ENCODE peak calls at places on chromosomes 12 and 14, in four cellular contexts. G is OCI-LY7, Y is upper lobe of right lung, Z is A549. M is an unnamed sample.

GRCh38 chr12:121301876-121302275 is 5.4 kb upstream of the CAMKK2 start:
- DNase-seq in G (no peak), Y (no peak), Z (no peak), M (no peak)

GRCh38 chr12:9509464-9510166 is 98.1 kb downstream of the KLRB1 start:
- DNase-seq in Y (no peak), Z (no peak), G (peak), M (peak)

GRCh38 chr12:113476093-113476986 is 4.7 kb upstream of the LHX5 start:
- DNase-seq in G (no peak), Z (no peak), Y (no peak), M (no peak)

GRCh38 chr12:9109737-9110491 is 5.8 kb downstream of the A2M start:
- DNase-seq in Z (no peak), Y (no peak), G (no peak), M (no peak)

GRCh38 chr12:48794870-48795269 is 6.0 kb upstream of the ADCY6 start:
- DNase-seq in G (no peak), Y (no peak), Z (no peak), M (no peak)

GRCh38 chr12:108173160-108173559 is 44.1 kb downstream of the WSCD2 start:
- DNase-seq in Z (no peak), Y (no peak), G (no peak), M (no peak)

GRCh38 chr12:124484526-124484953 is 82.9 kb downstream of the NCOR2 start:
- DNase-seq in Y (no peak), Z (no peak), G (peak), M (no peak)

GRCh38 chr12:118958520-118958919 is 22.8 kb upstream of the SRRM4 start:
- DNase-seq in Y (no peak), G (no peak), Z (no peak), M (no peak)

GRCh38 chr12:41368006-41368405 is 179.9 kb downstream of the PDZRN4 start:
- DNase-seq in Y (no peak), Z (peak), G (peak), M (no peak)

GRCh38 chr14:75088566-75089373 is 19.3 kb downstream of the ZC2HC1C start:
- DNase-seq in Z (peak), G (peak), Y (no peak), M (peak)

GRCh38 chr12:21413369-21414277 is 23.8 kb upstream of the PYROXD1 start:
- DNase-seq in G (no peak), Y (no peak), Z (peak), M (no peak)

GRCh38 chr14:103230021-103230420 is 104.0 kb upstream of the EIF5 start:
- DNase-seq in Z (no peak), G (no peak), Y (peak), M (no peak)

GRCh38 chr14:104390941-104391901 is 188.3 kb upstream of the C14orf180 start:
- DNase-seq in Y (peak), G (no peak), Z (no peak), M (no peak)

GRCh38 chr12:89227774-89228173 is 124.5 kb downstream of the DUSP6 start:
- DNase-seq in Y (no peak), G (no peak), Z (no peak), M (no peak)

GRCh38 chr14:56487090-56487667 is 92.4 kb upstream of the TMEM260 start:
- DNase-seq in Z (peak), G (no peak), Y (no peak), M (no peak)
- TF ChIP-seq CTCF in Z (peak), G (peak), Y (peak), M (peak)

DNA sequence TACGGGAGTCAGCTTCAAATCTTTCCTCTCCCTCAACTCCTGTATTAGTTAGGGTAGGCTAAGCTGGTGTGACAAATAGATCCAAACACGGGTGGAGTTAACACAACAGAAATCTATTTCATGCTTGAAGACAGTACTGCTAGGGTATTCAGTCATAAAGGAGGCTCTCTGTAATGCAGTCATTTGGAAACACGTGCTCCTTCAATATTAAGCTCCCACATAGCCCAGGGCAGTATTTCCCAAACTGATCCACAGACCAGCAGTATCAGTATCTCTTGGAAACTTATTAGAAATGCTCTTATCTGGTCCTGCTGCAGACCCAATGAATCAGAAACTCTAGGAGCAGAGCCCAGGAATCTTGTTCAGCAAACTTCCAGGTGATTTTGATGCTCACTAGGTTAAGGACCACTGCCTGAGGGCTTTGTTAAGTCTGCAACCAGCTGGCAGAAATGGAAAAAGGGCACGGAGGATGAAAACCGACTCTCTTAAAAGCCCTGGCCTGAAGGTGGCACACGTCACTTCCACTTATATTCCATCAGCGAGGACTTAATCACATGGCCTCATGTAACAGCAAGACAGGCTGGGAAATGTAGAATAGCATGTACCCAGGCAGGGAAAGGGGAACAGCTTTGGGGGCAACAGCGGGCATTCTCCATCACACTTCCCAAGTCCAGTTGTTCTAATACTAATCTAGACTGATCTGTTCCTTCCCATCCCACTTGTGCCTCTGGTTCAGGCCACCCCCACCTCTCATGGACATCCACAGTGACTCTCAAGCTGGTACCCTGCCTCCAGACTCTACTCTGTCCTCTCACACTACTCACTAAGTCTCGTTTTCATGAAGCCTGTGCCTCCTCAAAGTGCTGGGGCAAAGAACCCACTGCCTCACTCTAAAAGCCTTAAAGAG is 38.2 kb upstream of the RIC8B start:
- DNase-seq in Z (peak), Y (no peak), G (peak), M (no peak)
- TF ChIP-seq CTCF in Z (no peak), Y (no peak), G (peak), M (no peak)

GRCh38 chr12:39145175-39145999 is 240.0 kb upstream of the CPNE8 start:
- DNase-seq in Y (peak), Z (peak), G (no peak), M (no peak)
- TF ChIP-seq CTCF in Y (peak), Z (peak), G (peak), M (no peak)

GRCh38 chr14:72024043-72024407 is 91.8 kb downstream of the RGS6 start:
- DNase-seq in Z (peak), Y (no peak), G (peak), M (peak)
- TF ChIP-seq CTCF in Z (no peak), Y (peak), G (peak), M (no peak)

GRCh38 chr12:4353785-4354208 is 25.7 kb downstream of the FGF23 start:
- DNase-seq in Z (peak), G (peak), Y (no peak), M (no peak)
- TF ChIP-seq CTCF in Z (peak), G (peak), Y (peak), M (no peak)

GRCh38 chr12:76055393-76055792 is 23.8 kb upstream of the PHLDA1 start:
- DNase-seq in Y (no peak), Z (no peak), G (no peak), M (no peak)
- TF ChIP-seq CTCF in Y (no peak), Z (no peak), G (no peak), M (no peak)